ENCODE peak calls at places on chromosomes 4 and X, in eight cellular contexts. I is astrocyte of the spinal cord, E is cardiac fibroblast, X is adrenal gland, K is mucosa of descending colon, Q is astrocyte, Y is K562, R is neural progenitor cell. P is an unnamed sample.

GRCh38 chr4:98374643-98375042 is 113.5 kb downstream of the RAP1GDS1 start:
- DNase-seq in I (peak), E (peak), X (no peak), K (no peak), Q (peak), Y (no peak), R (no peak), P (no peak)

GRCh38 chr4:128915544-128915943 is 106.0 kb downstream of the JADE1 start:
- DNase-seq in I (no peak), E (no peak), X (no peak), K (no peak), Q (no peak), Y (no peak), R (no peak), P (no peak)

GRCh38 chr4:139922625-139923024 is 231.4 kb downstream of the MAML3 start:
- DNase-seq in I (peak), E (peak), X (no peak), K (no peak), Q (peak), Y (no peak), R (no peak), P (peak)

GRCh38 chrX:107683124-107683895 is 55.0 kb downstream of the PRPS1 start:
- DNase-seq in I (no peak), E (peak), X (peak), K (no peak), Q (no peak), Y (no peak), R (no peak), P (peak)

GRCh38 chr4:14428125-14428524 is 574.2 kb upstream of the CPEB2 start:
- DNase-seq in I (no peak), E (no peak), X (no peak), K (no peak), Q (no peak), Y (no peak), R (no peak), P (peak)

GRCh38 chr4:169621754-169622481 is 1.5 kb downstream of the CLCN3 start:
- DNase-seq in I (peak), E (peak), X (no peak), K (no peak), Q (peak), Y (no peak), R (no peak), P (no peak)

GRCh38 chrX:17007134-17007768 is 60.8 kb downstream of the REPS2 start:
- DNase-seq in I (peak), E (peak), X (no peak), K (peak), Q (no peak), Y (peak), R (peak), P (peak)

GRCh38 chr4:56701156-56701471 is 20.0 kb upstream of the HOPX start:
- DNase-seq in I (no peak), E (no peak), X (no peak), K (no peak), Q (no peak), Y (no peak), R (no peak), P (no peak)

GRCh38 chrX:15404712-15405111 is 20.5 kb upstream of the VEGFD start:
- DNase-seq in I (no peak), E (peak), X (peak), K (peak), Q (no peak), Y (no peak), R (no peak), P (peak)

GRCh38 chrX:124033821-124034220 is 72.3 kb downstream of the STAG2 start:
- DNase-seq in I (peak), E (peak), X (no peak), K (no peak), Q (peak), Y (no peak), R (no peak), P (peak)

GRCh38 chr4:173189117-173189693 is 20.6 kb downstream of the GALNT7 start:
- DNase-seq in I (peak), E (peak), X (no peak), K (no peak), Q (peak), Y (no peak), R (no peak), P (peak)

GRCh38 chrX:131057706-131058105 is 440 bp upstream of the ARHGAP36 start:
- DNase-seq in I (no peak), E (no peak), X (no peak), K (no peak), Q (no peak), Y (no peak), R (no peak), P (no peak)

GRCh38 chr4:100935090-100935489 is 412.2 kb downstream of the PPP3CA start:
- DNase-seq in I (no peak), E (peak), X (no peak), K (no peak), Q (no peak), Y (no peak), R (no peak), P (peak)

GRCh38 chr4:44150091-44150576 is 298.5 kb downstream of the KCTD8 start:
- DNase-seq in I (peak), E (peak), X (no peak), K (no peak), Q (peak), Y (no peak), R (no peak), P (peak)

GRCh38 chr4:11130195-11130975 is 298.3 kb downstream of the HS3ST1 start:
- DNase-seq in I (peak), E (peak), X (peak), K (no peak), Q (peak), Y (no peak), R (no peak), P (peak)

GRCh38 chr4:86891785-86892638 is at the start of gene C4orf36:
- DNase-seq in I (peak), E (peak), X (peak), K (peak), Q (peak), Y (peak), R (peak), P (no peak)

GRCh38 chrX:20063716-20064351 is 52.9 kb downstream of the MAP7D2 start:
- DNase-seq in I (no peak), E (no peak), X (no peak), K (no peak), Q (no peak), Y (peak), R (no peak), P (no peak)

GRCh38 chrX:131671714-131672113 is 127.8 kb downstream of the OR13H1 start:
- DNase-seq in I (no peak), E (no peak), X (peak), K (no peak), Q (no peak), Y (no peak), R (no peak), P (no peak)

GRCh38 chr4:173519130-173520101 is 10.6 kb downstream of the HAND2 start:
- DNase-seq in I (no peak), E (peak), X (no peak), K (no peak), Q (no peak), Y (no peak), R (peak), P (peak)

GRCh38 chrX:63250253-63250868 is 100.8 kb downstream of the SPIN4 start:
- DNase-seq in I (peak), E (peak), X (peak), K (peak), Q (peak), Y (peak), R (peak), P (peak)

GRCh38 chr4:73599182-73599581 is 21.1 kb downstream of the RASSF6 start:
- DNase-seq in I (peak), E (peak), X (no peak), K (peak), Q (peak), Y (peak), R (peak), P (peak)

GRCh38 chr4:102399021-102399420 is 53.7 kb upstream of the SLC39A8 start:
- DNase-seq in I (no peak), E (no peak), X (no peak), K (no peak), Q (no peak), Y (no peak), R (no peak), P (no peak)

GRCh38 chrX:34881671-34882070 is 60.9 kb upstream of the FAM47B start:
- DNase-seq in I (no peak), E (no peak), X (no peak), K (no peak), Q (no peak), Y (no peak), R (no peak), P (no peak)

GRCh38 chr4:2136736-2137135 is 77.6 kb downstream of the NAT8L start:
- DNase-seq in I (no peak), E (no peak), X (no peak), K (no peak), Q (no peak), Y (no peak), R (no peak), P (no peak)

GRCh38 chr4:1403591-1404572 is 2.4 kb downstream of the NKX1-1 start:
- DNase-seq in I (no peak), E (no peak), X (no peak), K (no peak), Q (no peak), Y (no peak), R (no peak), P (no peak)

GRCh38 chrX:10030570-10030969 is 63.4 kb downstream of the CLDN34 start:
- DNase-seq in I (peak), E (no peak), X (no peak), K (no peak), Q (peak), Y (no peak), R (no peak), P (peak)

GRCh38 chr4:124631760-124632159 is 80.8 kb downstream of the ANKRD50 start:
- DNase-seq in I (peak), E (peak), X (peak), K (peak), Q (peak), Y (no peak), R (no peak), P (peak)

GRCh38 chr4:124433500-124433899 is 279.0 kb downstream of the ANKRD50 start:
- DNase-seq in I (peak), E (peak), X (no peak), K (no peak), Q (peak), Y (no peak), R (no peak), P (no peak)

GRCh38 chrX:134512566-134512965 is 52.6 kb downstream of the HPRT1 start:
- DNase-seq in I (peak), E (peak), X (no peak), K (no peak), Q (peak), Y (no peak), R (no peak), P (peak)

GRCh38 chr4:90084967-90085295 is 42.3 kb upstream of the CCSER1 start:
- DNase-seq in I (no peak), E (no peak), X (no peak), K (no peak), Q (no peak), Y (no peak), R (no peak), P (no peak)

GRCh38 chrX:129777218-129777768 is 2.5 kb upstream of the SASH3 start:
- DNase-seq in I (no peak), E (no peak), X (peak), K (peak), Q (no peak), Y (no peak), R (no peak), P (no peak)

GRCh38 chr4:174999407-174999806 is 81.2 kb downstream of the ADAM29 start:
- DNase-seq in I (peak), E (no peak), X (no peak), K (no peak), Q (peak), Y (no peak), R (no peak), P (no peak)

GRCh38 chr4:111883557-111883999 is 261.7 kb upstream of the FAM241A start:
- DNase-seq in I (no peak), E (no peak), X (no peak), K (no peak), Q (no peak), Y (no peak), R (peak), P (no peak)

GRCh38 chrX:136207546-136207945 is 43.7 kb downstream of the MAP7D3 start:
- DNase-seq in I (no peak), E (no peak), X (no peak), K (no peak), Q (no peak), Y (no peak), R (no peak), P (no peak)

GRCh38 chrX:136210806-136211205 is 40.4 kb downstream of the MAP7D3 start:
- DNase-seq in I (no peak), E (peak), X (no peak), K (no peak), Q (no peak), Y (no peak), R (no peak), P (no peak)

GRCh38 chrX:136210243-136210642 is 41.0 kb downstream of the MAP7D3 start:
- DNase-seq in I (no peak), E (no peak), X (no peak), K (no peak), Q (no peak), Y (no peak), R (no peak), P (no peak)

GRCh38 chrX:136209751-136210150 is 41.4 kb downstream of the MAP7D3 start:
- DNase-seq in I (no peak), E (no peak), X (no peak), K (no peak), Q (no peak), Y (no peak), R (no peak), P (no peak)

GRCh38 chrX:136209016-136209738 is 42.0 kb downstream of the MAP7D3 start:
- DNase-seq in I (peak), E (peak), X (peak), K (peak), Q (peak), Y (peak), R (peak), P (peak)
- H3K4me3 ChIP-seq in I (no peak), E (no peak), X (no peak), K (no peak), Q (no peak), Y (no peak), R (no peak), P (no peak)

GRCh38 chr4:141016117-141016798 is 117.0 kb downstream of the RNF150 start:
- DNase-seq in I (no peak), E (no peak), X (no peak), K (no peak), Q (no peak), Y (no peak), R (no peak), P (no peak)
- TF ChIP-seq CTCF in I (no peak), E (no peak), X (no peak), K (no peak), Q (no peak), Y (no peak), R (no peak), P (no peak)

DNA sequence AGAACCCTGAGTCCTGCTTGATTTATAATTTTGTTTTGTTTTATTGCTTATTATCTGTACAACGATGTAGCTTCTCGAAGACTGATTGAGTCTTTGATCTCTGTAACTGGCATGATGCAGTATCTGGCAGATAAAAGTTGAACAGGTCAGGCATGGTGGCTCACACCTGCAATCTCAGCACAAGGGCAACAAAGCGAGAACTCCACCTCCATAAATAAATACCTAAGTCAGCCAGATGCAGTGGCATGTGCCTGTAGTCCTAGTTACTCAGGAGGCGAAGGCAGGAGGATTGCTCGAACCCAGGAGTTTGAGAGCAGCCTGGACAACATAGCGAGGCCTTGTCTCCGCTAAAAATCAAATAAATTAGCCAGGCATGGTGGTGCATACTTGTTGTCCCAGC is 15.7 kb upstream of the WDR19 start:
- DNase-seq in I (no peak), E (no peak), X (no peak), K (no peak), Q (no peak), Y (no peak), R (no peak), P (no peak)
- H3K4me3 ChIP-seq in I (no peak), E (no peak), X (no peak), K (no peak), Q (no peak), Y (no peak), R (no peak), P (no peak)

GRCh38 chr4:136329042-136329662 is 1203.1 kb downstream of the PCDH18 start:
- DNase-seq in I (no peak), E (no peak), X (no peak), K (no peak), Q (no peak), Y (no peak), R (peak), P (no peak)
- TF ChIP-seq CTCF in I (peak), E (peak), X (no peak), K (no peak), Q (peak), Y (no peak), R (peak), P (no peak)

GRCh38 chrX:142711801-142712200 is 313.9 kb upstream of the SPANXN4 start:
- DNase-seq in I (no peak), E (no peak), X (no peak), K (no peak), Q (no peak), Y (no peak), R (no peak), P (no peak)
- H3K4me3 ChIP-seq in I (no peak), E (no peak), X (no peak), K (no peak), Q (no peak), Y (no peak), R (no peak), P (no peak)

GRCh38 chr4:108169639-108170038 is 907 bp upstream of the LEF1 start:
- DNase-seq in I (no peak), E (no peak), X (no peak), K (no peak), Q (no peak), Y (no peak), R (no peak), P (no peak)

GRCh38 chr4:108166441-108167315 is 2.1 kb downstream of the LEF1 start:
- DNase-seq in I (peak), E (no peak), X (peak), K (no peak), Q (peak), Y (peak), R (peak), P (no peak)

GRCh38 chr4:108168213-108168671 is 490 bp downstream of the LEF1 start:
- DNase-seq in I (peak), E (peak), X (no peak), K (no peak), Q (peak), Y (no peak), R (no peak), P (peak)

GRCh38 chr4:108170729-108171540 is 2.2 kb upstream of the LEF1 start:
- DNase-seq in I (peak), E (no peak), X (no peak), K (no peak), Q (no peak), Y (peak), R (peak), P (no peak)

DNA sequence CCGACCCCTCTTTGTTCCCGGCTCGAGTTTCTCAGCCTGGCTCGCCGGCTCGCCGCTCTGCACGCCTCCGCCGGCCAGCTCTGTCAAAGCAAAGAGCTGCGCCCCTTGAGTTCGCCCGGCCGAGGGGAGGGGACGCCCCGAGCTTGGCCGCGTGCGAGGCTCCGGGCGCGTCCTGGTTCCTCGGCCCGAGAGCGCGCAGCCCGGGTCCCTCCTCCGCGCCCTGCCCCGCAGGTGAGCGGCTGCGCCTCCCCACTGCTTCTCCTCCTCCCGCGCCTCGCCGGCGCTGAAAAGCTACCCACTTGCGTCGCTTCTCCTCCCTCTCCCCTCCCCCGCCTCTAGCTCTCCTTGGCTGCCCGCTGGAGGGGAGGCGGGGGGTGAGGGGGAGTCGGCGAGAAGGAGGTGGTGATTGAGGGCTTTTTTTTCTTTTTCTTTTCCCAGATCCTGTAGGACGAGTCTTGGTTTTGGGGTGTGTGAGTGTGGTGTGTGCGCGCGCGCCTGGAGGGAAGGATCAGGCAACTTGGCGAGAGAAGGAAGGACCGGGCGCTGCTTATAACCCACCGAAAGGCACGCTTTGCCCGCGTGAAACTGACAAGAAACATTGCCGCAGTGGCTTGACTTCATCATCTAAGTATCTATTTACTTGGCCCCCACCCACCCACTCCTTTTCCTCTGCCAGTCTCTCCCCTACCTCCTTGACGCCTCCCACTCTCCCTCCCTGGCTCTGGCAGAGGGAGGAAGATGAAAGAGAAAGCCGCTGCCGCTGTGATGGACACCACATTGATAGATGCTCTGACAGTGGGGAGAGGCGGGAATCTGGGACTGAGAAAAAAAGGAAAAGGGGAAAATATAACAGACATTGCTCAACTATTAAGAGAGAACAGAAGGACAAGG is at the start of gene LEF1:
- DNase-seq in I (peak), E (peak), X (peak), K (peak), Q (peak), Y (peak), R (peak), P (peak)
- TF ChIP-seq CTCF in I (no peak), E (no peak), X (no peak), K (no peak), Q (no peak), Y (no peak), R (no peak), P (no peak)